ENCODE peak calls at places on chromosome 2, in eight cellular contexts. R is tibial artery, A is colonic mucosa, L is AG09309, H is prostate gland, U is AG04449, F is fibroblast of mammary gland, W is uterus. E is an unnamed sample.

GRCh38 chr2:84906900-84907714 is 1.7 kb downstream of the TMSB10 start:
- DNase-seq in R (peak; percentile 69), A (peak; percentile 82), L (no peak), H (no peak), U (no peak), F (peak; percentile 91), W (peak; percentile 45), E (no peak)

GRCh38 chr2:108417254-108417653 is 31.8 kb upstream of the GCC2 start:
- DNase-seq in R (no peak), A (no peak), L (no peak), H (no peak), U (no peak), F (no peak), W (no peak), E (no peak)

GRCh38 chr2:129462349-129462748 is 517.1 kb upstream of the RAB6C start:
- DNase-seq in R (no peak), A (no peak), L (no peak), H (no peak), U (no peak), F (no peak), W (no peak), E (no peak)

GRCh38 chr2:64296150-64296500 is 151.9 kb upstream of the PELI1 start:
- DNase-seq in R (no peak), A (no peak), L (no peak), H (no peak), U (no peak), F (no peak), W (no peak), E (no peak)

GRCh38 chr2:101081508-101081907 is 69.7 kb downstream of the TBC1D8 start:
- DNase-seq in R (no peak), A (no peak), L (no peak), H (no peak), U (no peak), F (no peak), W (no peak), E (no peak)

GRCh38 chr2:100518801-100519200 is 44.0 kb upstream of the PDCL3 start:
- DNase-seq in R (no peak), A (no peak), L (no peak), H (no peak), U (no peak), F (no peak), W (no peak), E (no peak)

GRCh38 chr2:20487030-20487391 is 40.1 kb downstream of the RHOB start:
- DNase-seq in R (peak; percentile 18), A (no peak), L (no peak), H (no peak), U (no peak), F (no peak), W (peak; percentile 14), E (no peak)

GRCh38 chr2:219461061-219461514 is 26.4 kb downstream of the SPEG start:
- DNase-seq in R (no peak), A (no peak), L (no peak), H (no peak), U (no peak), F (no peak), W (peak; percentile 79), E (no peak)

GRCh38 chr2:233423436-233423860 is 69.2 kb downstream of the DGKD start:
- DNase-seq in R (no peak), A (no peak), L (no peak), H (no peak), U (no peak), F (no peak), W (no peak), E (no peak)

GRCh38 chr2:10447300-10448207 is 573 bp downstream of the ODC1 start:
- DNase-seq in R (peak; percentile 47), A (peak; percentile 58), L (no peak), H (peak; percentile 40), U (no peak), F (peak; percentile 38), W (no peak), E (no peak)

GRCh38 chr2:100042559-100042958 is 99.8 kb downstream of the AFF3 start:
- DNase-seq in R (no peak), A (no peak), L (no peak), H (no peak), U (no peak), F (no peak), W (no peak), E (no peak)

GRCh38 chr2:158497486-158497885 is 40.7 kb downstream of the PKP4 start:
- DNase-seq in R (no peak), A (no peak), L (no peak), H (no peak), U (no peak), F (peak; percentile 50), W (no peak), E (no peak)

GRCh38 chr2:9984861-9985480 is 33.5 kb downstream of the GRHL1 start:
- DNase-seq in R (no peak), A (peak; percentile 59), L (peak; percentile 43), H (no peak), U (peak; percentile 65), F (peak; percentile 50), W (no peak), E (no peak)

GRCh38 chr2:36441816-36442215 is 86.2 kb downstream of the CRIM1 start:
- DNase-seq in R (no peak), A (no peak), L (no peak), H (no peak), U (no peak), F (peak; percentile 54), W (no peak), E (no peak)

GRCh38 chr2:189318761-189319160 is 122.5 kb upstream of the WDR75 start:
- DNase-seq in R (no peak), A (no peak), L (no peak), H (no peak), U (no peak), F (no peak), W (no peak), E (no peak)

GRCh38 chr2:95278051-95278471 is 3.8 kb downstream of the PROM2 start:
- DNase-seq in R (no peak), A (no peak), L (peak; percentile 18), H (no peak), U (no peak), F (peak; percentile 79), W (no peak), E (peak; percentile 8)

GRCh38 chr2:84451579-84451978 is 7.5 kb downstream of the SUCLG1 start:
- DNase-seq in R (no peak), A (no peak), L (no peak), H (no peak), U (no peak), F (no peak), W (no peak), E (no peak)

GRCh38 chr2:153145470-153145869 is 333.1 kb downstream of the RPRM start:
- DNase-seq in R (no peak), A (no peak), L (no peak), H (no peak), U (no peak), F (no peak), W (no peak), E (no peak)

GRCh38 chr2:216635171-216635570 is 2.0 kb downstream of the IGFBP2 start:
- DNase-seq in R (no peak), A (no peak), L (no peak), H (no peak), U (no peak), F (no peak), W (no peak), E (no peak)

GRCh38 chr2:216633616-216634316 is 546 bp downstream of the IGFBP2 start:
- DNase-seq in R (no peak), A (peak; percentile 23), L (no peak), H (no peak), U (no peak), F (no peak), W (no peak), E (no peak)

GRCh38 chr2:216634317-216635148 is 1.3 kb downstream of the IGFBP2 start:
- DNase-seq in R (no peak), A (no peak), L (no peak), H (no peak), U (no peak), F (no peak), W (no peak), E (no peak)

GRCh38 chr2:216632321-216632951 is 784 bp upstream of the IGFBP2 start:
- DNase-seq in R (no peak), A (no peak), L (no peak), H (no peak), U (no peak), F (no peak), W (no peak), E (no peak)

GRCh38 chr2:216632952-216633615 is at the start of gene IGFBP2:
- DNase-seq in R (no peak), A (peak; percentile 46), L (no peak), H (peak; percentile 24), U (no peak), F (no peak), W (peak; percentile 35), E (no peak)
- H3K4me3 ChIP-seq in R (peak within 1 kb of the TSS; percentile 78), A (peak within 1 kb of the TSS; percentile 44), L (peak within 1 kb of the TSS; percentile 42), H (peak within 1 kb of the TSS; percentile 60), U (peak within 1 kb of the TSS; percentile 54), F (peak within 1 kb of the TSS; percentile 13), W (peak within 1 kb of the TSS; percentile 55), E (peak within 1 kb of the TSS; percentile 55)

DNA sequence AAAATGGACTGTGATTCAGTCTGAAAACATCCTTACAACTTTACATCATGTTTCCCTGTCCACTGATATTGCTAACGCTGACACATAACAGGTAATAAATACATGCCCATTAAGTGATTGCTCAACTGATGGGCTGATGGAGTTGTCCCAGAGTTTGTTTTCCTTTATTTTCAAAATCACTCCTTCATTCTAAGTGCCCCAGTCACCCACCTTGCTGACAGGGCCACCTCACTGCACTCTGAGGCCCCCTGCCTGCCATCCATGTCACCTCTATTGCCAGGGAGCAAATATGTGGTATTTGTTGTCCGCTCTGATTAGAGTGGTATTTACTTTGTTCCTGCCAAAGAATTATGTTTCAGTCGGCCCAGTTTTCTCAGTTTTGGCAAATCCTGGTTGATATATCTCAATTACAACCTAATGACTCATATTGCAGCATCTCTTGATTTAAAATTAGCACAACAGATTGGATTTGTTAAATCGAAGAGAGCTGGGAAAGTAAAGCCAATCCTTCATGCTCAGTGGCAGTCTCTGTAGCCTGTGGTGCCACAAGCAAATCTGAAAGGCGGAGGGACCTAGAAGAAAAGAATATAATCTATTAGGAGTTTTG is 105.1 kb downstream of the RDH14 start:
- DNase-seq in R (no peak), A (no peak), L (no peak), H (no peak), U (peak; percentile 70), F (peak; percentile 93), W (no peak), E (no peak)
- H3K4me3 ChIP-seq in R (no peak overlapping the region), A (no peak overlapping the region), L (no peak overlapping the region), H (no peak overlapping the region), U (no peak overlapping the region), F (no peak overlapping the region), W (no peak overlapping the region), E (no peak overlapping the region)

GRCh38 chr2:191204443-191204842 is 40.8 kb upstream of the MYO1B start:
- DNase-seq in R (no peak), A (no peak), L (no peak), H (no peak), U (no peak), F (no peak), W (no peak), E (no peak)
- H3K4me3 ChIP-seq in R (no peak overlapping the region), A (no peak overlapping the region), L (no peak overlapping the region), H (no peak overlapping the region), U (no peak overlapping the region), F (no peak overlapping the region), W (no peak overlapping the region), E (no peak overlapping the region)

DNA sequence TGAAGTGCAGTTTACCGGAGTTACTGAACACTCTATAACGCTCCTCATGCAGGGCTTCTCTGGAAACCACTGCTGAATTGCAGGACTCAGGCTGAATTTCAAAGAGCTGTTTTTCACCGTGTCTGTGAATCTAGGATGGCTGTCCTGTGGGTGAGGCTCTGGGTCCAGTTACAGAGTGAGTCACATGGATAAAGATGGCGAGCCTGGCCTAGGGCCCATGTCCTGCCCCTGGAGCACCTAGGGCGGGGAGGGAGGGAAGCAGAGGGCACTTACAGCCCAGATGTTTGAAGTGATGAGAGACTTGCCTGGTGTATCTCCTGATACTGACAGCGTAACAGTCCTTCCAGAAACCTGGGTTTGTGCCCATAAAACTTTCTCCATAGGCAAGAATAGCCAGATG is 583.0 kb downstream of the IRS1 start:
- DNase-seq in R (no peak), A (no peak), L (no peak), H (no peak), U (no peak), F (no peak), W (no peak), E (no peak)
- H3K4me3 ChIP-seq in R (no peak overlapping the region), A (no peak overlapping the region), L (no peak overlapping the region), H (no peak overlapping the region), U (no peak overlapping the region), F (no peak overlapping the region), W (no peak overlapping the region), E (no peak overlapping the region)

E was measured in astrocyte of the cerebellum.